ENCODE peak calls at places on chromosomes 6 and 20, in five cellular contexts. One of them, this sample, is unnamed.

GRCh38 chr6:134757911-134758361 is 192.0 kb downstream of the ALDH8A1 start:
- DNase-seq in stimulated activated CD8-positive, alpha-beta memory T cell treated with anti-CD3 and anti-CD28 coated beads, Interleukin-15, amount 100 ng/mL, for 4 hours: no peak
- DNase-seq in activated CD4-positive, alpha-beta T cell treated with anti-CD3 and anti-CD28 coated beads, Interleukin-2, amount 50 U/mL, for 48 hours: no peak
- DNase-seq in fibroblast of the aortic adventitia: no peak
- DNase-seq in NCI-H1417: no peak
- DNase-seq in this sample: no peak

GRCh38 chr6:87074051-87074711 is 20.7 kb downstream of the CGA start:
- DNase-seq in fibroblast of the aortic adventitia: peak
- DNase-seq in activated CD4-positive, alpha-beta T cell treated with anti-CD3 and anti-CD28 coated beads, Interleukin-2, amount 50 U/mL, for 48 hours: no peak
- DNase-seq in NCI-H1417: no peak
- DNase-seq in stimulated activated CD8-positive, alpha-beta memory T cell treated with anti-CD3 and anti-CD28 coated beads, Interleukin-15, amount 100 ng/mL, for 4 hours: no peak
- DNase-seq in this sample: no peak

GRCh38 chr20:12019677-12020076 is 102.0 kb downstream of the BTBD3 start:
- DNase-seq in activated CD4-positive, alpha-beta T cell treated with anti-CD3 and anti-CD28 coated beads, Interleukin-2, amount 50 U/mL, for 48 hours: no peak
- DNase-seq in fibroblast of the aortic adventitia: no peak
- DNase-seq in NCI-H1417: peak
- DNase-seq in stimulated activated CD8-positive, alpha-beta memory T cell treated with anti-CD3 and anti-CD28 coated beads, Interleukin-15, amount 100 ng/mL, for 4 hours: no peak
- DNase-seq in this sample: no peak

GRCh38 chr6:49550413-49551125 is at the start of gene C6orf141:
- DNase-seq in NCI-H1417: peak
- DNase-seq in activated CD4-positive, alpha-beta T cell treated with anti-CD3 and anti-CD28 coated beads, Interleukin-2, amount 50 U/mL, for 48 hours: peak
- DNase-seq in fibroblast of the aortic adventitia: no peak
- DNase-seq in stimulated activated CD8-positive, alpha-beta memory T cell treated with anti-CD3 and anti-CD28 coated beads, Interleukin-15, amount 100 ng/mL, for 4 hours: no peak
- DNase-seq in this sample: no peak

GRCh38 chr6:35294308-35294945 is 3.2 kb upstream of the DEF6 start:
- DNase-seq in fibroblast of the aortic adventitia: peak
- DNase-seq in NCI-H1417: peak
- DNase-seq in stimulated activated CD8-positive, alpha-beta memory T cell treated with anti-CD3 and anti-CD28 coated beads, Interleukin-15, amount 100 ng/mL, for 4 hours: no peak
- DNase-seq in activated CD4-positive, alpha-beta T cell treated with anti-CD3 and anti-CD28 coated beads, Interleukin-2, amount 50 U/mL, for 48 hours: peak
- DNase-seq in this sample: peak

GRCh38 chr6:5590187-5590586 is 328.9 kb downstream of the FARS2 start:
- DNase-seq in fibroblast of the aortic adventitia: no peak
- DNase-seq in NCI-H1417: no peak
- DNase-seq in stimulated activated CD8-positive, alpha-beta memory T cell treated with anti-CD3 and anti-CD28 coated beads, Interleukin-15, amount 100 ng/mL, for 4 hours: no peak
- DNase-seq in activated CD4-positive, alpha-beta T cell treated with anti-CD3 and anti-CD28 coated beads, Interleukin-2, amount 50 U/mL, for 48 hours: no peak
- DNase-seq in this sample: no peak

GRCh38 chr6:40347571-40348011 is 239.6 kb downstream of the LRFN2 start:
- DNase-seq in NCI-H1417: no peak
- DNase-seq in activated CD4-positive, alpha-beta T cell treated with anti-CD3 and anti-CD28 coated beads, Interleukin-2, amount 50 U/mL, for 48 hours: no peak
- DNase-seq in stimulated activated CD8-positive, alpha-beta memory T cell treated with anti-CD3 and anti-CD28 coated beads, Interleukin-15, amount 100 ng/mL, for 4 hours: no peak
- DNase-seq in fibroblast of the aortic adventitia: no peak
- DNase-seq in this sample: peak

GRCh38 chr6:154229796-154230195 is 126.8 kb downstream of the IPCEF1 start:
- DNase-seq in stimulated activated CD8-positive, alpha-beta memory T cell treated with anti-CD3 and anti-CD28 coated beads, Interleukin-15, amount 100 ng/mL, for 4 hours: peak
- DNase-seq in fibroblast of the aortic adventitia: no peak
- DNase-seq in activated CD4-positive, alpha-beta T cell treated with anti-CD3 and anti-CD28 coated beads, Interleukin-2, amount 50 U/mL, for 48 hours: peak
- DNase-seq in NCI-H1417: no peak
- DNase-seq in this sample: no peak

GRCh38 chr6:108343894-108344293 is 49.0 kb downstream of the AFG1L start:
- DNase-seq in fibroblast of the aortic adventitia: no peak
- DNase-seq in activated CD4-positive, alpha-beta T cell treated with anti-CD3 and anti-CD28 coated beads, Interleukin-2, amount 50 U/mL, for 48 hours: no peak
- DNase-seq in NCI-H1417: no peak
- DNase-seq in stimulated activated CD8-positive, alpha-beta memory T cell treated with anti-CD3 and anti-CD28 coated beads, Interleukin-15, amount 100 ng/mL, for 4 hours: no peak
- DNase-seq in this sample: no peak

GRCh38 chr6:144150673-144151009 is 324 bp downstream of the STX11 start:
- DNase-seq in NCI-H1417: no peak
- DNase-seq in stimulated activated CD8-positive, alpha-beta memory T cell treated with anti-CD3 and anti-CD28 coated beads, Interleukin-15, amount 100 ng/mL, for 4 hours: peak
- DNase-seq in activated CD4-positive, alpha-beta T cell treated with anti-CD3 and anti-CD28 coated beads, Interleukin-2, amount 50 U/mL, for 48 hours: peak
- DNase-seq in fibroblast of the aortic adventitia: peak
- DNase-seq in this sample: peak

GRCh38 chr20:24640276-24640675 is 170.8 kb downstream of the SYNDIG1 start:
- DNase-seq in stimulated activated CD8-positive, alpha-beta memory T cell treated with anti-CD3 and anti-CD28 coated beads, Interleukin-15, amount 100 ng/mL, for 4 hours: no peak
- DNase-seq in NCI-H1417: no peak
- DNase-seq in activated CD4-positive, alpha-beta T cell treated with anti-CD3 and anti-CD28 coated beads, Interleukin-2, amount 50 U/mL, for 48 hours: no peak
- DNase-seq in fibroblast of the aortic adventitia: no peak
- DNase-seq in this sample: no peak

GRCh38 chr6:158279615-158280014 is 32.6 kb upstream of the TULP4 start:
- DNase-seq in fibroblast of the aortic adventitia: peak
- DNase-seq in activated CD4-positive, alpha-beta T cell treated with anti-CD3 and anti-CD28 coated beads, Interleukin-2, amount 50 U/mL, for 48 hours: no peak
- DNase-seq in NCI-H1417: no peak
- DNase-seq in stimulated activated CD8-positive, alpha-beta memory T cell treated with anti-CD3 and anti-CD28 coated beads, Interleukin-15, amount 100 ng/mL, for 4 hours: no peak
- DNase-seq in this sample: no peak

GRCh38 chr6:20400476-20401402 is 940 bp upstream of the E2F3 start:
- DNase-seq in stimulated activated CD8-positive, alpha-beta memory T cell treated with anti-CD3 and anti-CD28 coated beads, Interleukin-15, amount 100 ng/mL, for 4 hours: peak
- DNase-seq in activated CD4-positive, alpha-beta T cell treated with anti-CD3 and anti-CD28 coated beads, Interleukin-2, amount 50 U/mL, for 48 hours: peak
- DNase-seq in fibroblast of the aortic adventitia: peak
- DNase-seq in NCI-H1417: peak
- DNase-seq in this sample: peak

GRCh38 chr20:62387219-62387913 is 463 bp downstream of the RPS21 start:
- DNase-seq in activated CD4-positive, alpha-beta T cell treated with anti-CD3 and anti-CD28 coated beads, Interleukin-2, amount 50 U/mL, for 48 hours: no peak
- DNase-seq in NCI-H1417: no peak
- DNase-seq in fibroblast of the aortic adventitia: no peak
- DNase-seq in stimulated activated CD8-positive, alpha-beta memory T cell treated with anti-CD3 and anti-CD28 coated beads, Interleukin-15, amount 100 ng/mL, for 4 hours: no peak
- DNase-seq in this sample: no peak

GRCh38 chr6:98747246-98747645 is 87.1 kb upstream of the POU3F2 start:
- DNase-seq in stimulated activated CD8-positive, alpha-beta memory T cell treated with anti-CD3 and anti-CD28 coated beads, Interleukin-15, amount 100 ng/mL, for 4 hours: no peak
- DNase-seq in fibroblast of the aortic adventitia: no peak
- DNase-seq in NCI-H1417: no peak
- DNase-seq in activated CD4-positive, alpha-beta T cell treated with anti-CD3 and anti-CD28 coated beads, Interleukin-2, amount 50 U/mL, for 48 hours: no peak
- DNase-seq in this sample: no peak

GRCh38 chr20:48600470-48600945 is 227.3 kb downstream of the PREX1 start:
- DNase-seq in activated CD4-positive, alpha-beta T cell treated with anti-CD3 and anti-CD28 coated beads, Interleukin-2, amount 50 U/mL, for 48 hours: no peak
- DNase-seq in NCI-H1417: no peak
- DNase-seq in stimulated activated CD8-positive, alpha-beta memory T cell treated with anti-CD3 and anti-CD28 coated beads, Interleukin-15, amount 100 ng/mL, for 4 hours: no peak
- DNase-seq in fibroblast of the aortic adventitia: no peak
- DNase-seq in this sample: no peak

GRCh38 chr20:44083220-44083933 is 103.6 kb downstream of the JPH2 start:
- DNase-seq in NCI-H1417: no peak
- DNase-seq in fibroblast of the aortic adventitia: peak
- DNase-seq in activated CD4-positive, alpha-beta T cell treated with anti-CD3 and anti-CD28 coated beads, Interleukin-2, amount 50 U/mL, for 48 hours: no peak
- DNase-seq in stimulated activated CD8-positive, alpha-beta memory T cell treated with anti-CD3 and anti-CD28 coated beads, Interleukin-15, amount 100 ng/mL, for 4 hours: no peak
- DNase-seq in this sample: no peak

GRCh38 chr6:40247516-40248115 is 313.4 kb upstream of the MOCS1 start:
- DNase-seq in activated CD4-positive, alpha-beta T cell treated with anti-CD3 and anti-CD28 coated beads, Interleukin-2, amount 50 U/mL, for 48 hours: no peak
- DNase-seq in fibroblast of the aortic adventitia: no peak
- DNase-seq in stimulated activated CD8-positive, alpha-beta memory T cell treated with anti-CD3 and anti-CD28 coated beads, Interleukin-15, amount 100 ng/mL, for 4 hours: no peak
- DNase-seq in NCI-H1417: no peak
- DNase-seq in this sample: no peak

GRCh38 chr20:58020656-58021454 is 207.6 kb downstream of the ANKRD60 start:
- DNase-seq in activated CD4-positive, alpha-beta T cell treated with anti-CD3 and anti-CD28 coated beads, Interleukin-2, amount 50 U/mL, for 48 hours: no peak
- DNase-seq in stimulated activated CD8-positive, alpha-beta memory T cell treated with anti-CD3 and anti-CD28 coated beads, Interleukin-15, amount 100 ng/mL, for 4 hours: no peak
- DNase-seq in fibroblast of the aortic adventitia: no peak
- DNase-seq in NCI-H1417: no peak
- DNase-seq in this sample: no peak

GRCh38 chr6:144895313-144895712 is 610.2 kb downstream of the UTRN start:
- DNase-seq in activated CD4-positive, alpha-beta T cell treated with anti-CD3 and anti-CD28 coated beads, Interleukin-2, amount 50 U/mL, for 48 hours: no peak
- DNase-seq in stimulated activated CD8-positive, alpha-beta memory T cell treated with anti-CD3 and anti-CD28 coated beads, Interleukin-15, amount 100 ng/mL, for 4 hours: no peak
- DNase-seq in fibroblast of the aortic adventitia: no peak
- DNase-seq in NCI-H1417: no peak
- DNase-seq in this sample: no peak

GRCh38 chr20:25285856-25286798 is 38.2 kb downstream of the PYGB start:
- DNase-seq in activated CD4-positive, alpha-beta T cell treated with anti-CD3 and anti-CD28 coated beads, Interleukin-2, amount 50 U/mL, for 48 hours: no peak
- DNase-seq in fibroblast of the aortic adventitia: no peak
- DNase-seq in stimulated activated CD8-positive, alpha-beta memory T cell treated with anti-CD3 and anti-CD28 coated beads, Interleukin-15, amount 100 ng/mL, for 4 hours: no peak
- DNase-seq in NCI-H1417: no peak
- DNase-seq in this sample: no peak

GRCh38 chr20:48100483-48100882 is 315.2 kb upstream of the SULF2 start:
- DNase-seq in NCI-H1417: no peak
- DNase-seq in fibroblast of the aortic adventitia: no peak
- DNase-seq in activated CD4-positive, alpha-beta T cell treated with anti-CD3 and anti-CD28 coated beads, Interleukin-2, amount 50 U/mL, for 48 hours: no peak
- DNase-seq in stimulated activated CD8-positive, alpha-beta memory T cell treated with anti-CD3 and anti-CD28 coated beads, Interleukin-15, amount 100 ng/mL, for 4 hours: no peak
- DNase-seq in this sample: no peak

GRCh38 chr6:15658345-15658744 is 4.5 kb downstream of the DTNBP1 start:
- DNase-seq in stimulated activated CD8-positive, alpha-beta memory T cell treated with anti-CD3 and anti-CD28 coated beads, Interleukin-15, amount 100 ng/mL, for 4 hours: no peak
- DNase-seq in activated CD4-positive, alpha-beta T cell treated with anti-CD3 and anti-CD28 coated beads, Interleukin-2, amount 50 U/mL, for 48 hours: no peak
- DNase-seq in NCI-H1417: no peak
- DNase-seq in fibroblast of the aortic adventitia: no peak
- DNase-seq in this sample: no peak

GRCh38 chr6:104541411-104541810 is 318.3 kb downstream of the HACE1 start:
- DNase-seq in stimulated activated CD8-positive, alpha-beta memory T cell treated with anti-CD3 and anti-CD28 coated beads, Interleukin-15, amount 100 ng/mL, for 4 hours: no peak
- DNase-seq in activated CD4-positive, alpha-beta T cell treated with anti-CD3 and anti-CD28 coated beads, Interleukin-2, amount 50 U/mL, for 48 hours: no peak
- DNase-seq in fibroblast of the aortic adventitia: no peak
- DNase-seq in NCI-H1417: no peak
- DNase-seq in this sample: no peak

GRCh38 chr20:32231847-32232246 is 24.2 kb downstream of the POFUT1 start:
- DNase-seq in activated CD4-positive, alpha-beta T cell treated with anti-CD3 and anti-CD28 coated beads, Interleukin-2, amount 50 U/mL, for 48 hours: peak
- DNase-seq in stimulated activated CD8-positive, alpha-beta memory T cell treated with anti-CD3 and anti-CD28 coated beads, Interleukin-15, amount 100 ng/mL, for 4 hours: no peak
- DNase-seq in NCI-H1417: no peak
- DNase-seq in fibroblast of the aortic adventitia: no peak
- DNase-seq in this sample: no peak

GRCh38 chr20:61120595-61121515 is 131.2 kb upstream of the CDH4 start:
- DNase-seq in fibroblast of the aortic adventitia: peak
- DNase-seq in NCI-H1417: peak
- DNase-seq in stimulated activated CD8-positive, alpha-beta memory T cell treated with anti-CD3 and anti-CD28 coated beads, Interleukin-15, amount 100 ng/mL, for 4 hours: no peak
- DNase-seq in activated CD4-positive, alpha-beta T cell treated with anti-CD3 and anti-CD28 coated beads, Interleukin-2, amount 50 U/mL, for 48 hours: peak
- DNase-seq in this sample: no peak

GRCh38 chr6:166541876-166542579 is 44.5 kb downstream of the RAMACL start:
- DNase-seq in stimulated activated CD8-positive, alpha-beta memory T cell treated with anti-CD3 and anti-CD28 coated beads, Interleukin-15, amount 100 ng/mL, for 4 hours: no peak
- DNase-seq in fibroblast of the aortic adventitia: no peak
- DNase-seq in activated CD4-positive, alpha-beta T cell treated with anti-CD3 and anti-CD28 coated beads, Interleukin-2, amount 50 U/mL, for 48 hours: no peak
- DNase-seq in NCI-H1417: no peak
- DNase-seq in this sample: no peak

GRCh38 chr6:137910424-137910834 is 43.4 kb downstream of the TNFAIP3 start:
- DNase-seq in NCI-H1417: no peak
- DNase-seq in activated CD4-positive, alpha-beta T cell treated with anti-CD3 and anti-CD28 coated beads, Interleukin-2, amount 50 U/mL, for 48 hours: no peak
- DNase-seq in stimulated activated CD8-positive, alpha-beta memory T cell treated with anti-CD3 and anti-CD28 coated beads, Interleukin-15, amount 100 ng/mL, for 4 hours: no peak
- DNase-seq in fibroblast of the aortic adventitia: peak
- DNase-seq in this sample: peak

GRCh38 chr6:156183678-156184077 is 593.5 kb upstream of the ARID1B start:
- DNase-seq in NCI-H1417: no peak
- DNase-seq in stimulated activated CD8-positive, alpha-beta memory T cell treated with anti-CD3 and anti-CD28 coated beads, Interleukin-15, amount 100 ng/mL, for 4 hours: no peak
- DNase-seq in fibroblast of the aortic adventitia: no peak
- DNase-seq in activated CD4-positive, alpha-beta T cell treated with anti-CD3 and anti-CD28 coated beads, Interleukin-2, amount 50 U/mL, for 48 hours: no peak
- DNase-seq in this sample: no peak

GRCh38 chr6:131286469-131287040 is 151.3 kb downstream of the AKAP7 start:
- DNase-seq in activated CD4-positive, alpha-beta T cell treated with anti-CD3 and anti-CD28 coated beads, Interleukin-2, amount 50 U/mL, for 48 hours: no peak
- DNase-seq in NCI-H1417: no peak
- DNase-seq in fibroblast of the aortic adventitia: no peak
- DNase-seq in stimulated activated CD8-positive, alpha-beta memory T cell treated with anti-CD3 and anti-CD28 coated beads, Interleukin-15, amount 100 ng/mL, for 4 hours: no peak
- DNase-seq in this sample: no peak

GRCh38 chr20:16709017-16709416 is 20.8 kb upstream of the SNRPB2 start:
- DNase-seq in fibroblast of the aortic adventitia: no peak
- DNase-seq in stimulated activated CD8-positive, alpha-beta memory T cell treated with anti-CD3 and anti-CD28 coated beads, Interleukin-15, amount 100 ng/mL, for 4 hours: no peak
- DNase-seq in NCI-H1417: no peak
- DNase-seq in activated CD4-positive, alpha-beta T cell treated with anti-CD3 and anti-CD28 coated beads, Interleukin-2, amount 50 U/mL, for 48 hours: no peak
- DNase-seq in this sample: no peak

GRCh38 chr6:158131926-158132325 is 36.1 kb downstream of the SERAC1 start:
- DNase-seq in NCI-H1417: peak
- DNase-seq in activated CD4-positive, alpha-beta T cell treated with anti-CD3 and anti-CD28 coated beads, Interleukin-2, amount 50 U/mL, for 48 hours: no peak
- DNase-seq in fibroblast of the aortic adventitia: peak
- DNase-seq in stimulated activated CD8-positive, alpha-beta memory T cell treated with anti-CD3 and anti-CD28 coated beads, Interleukin-15, amount 100 ng/mL, for 4 hours: no peak
- DNase-seq in this sample: peak